ENCODE peak calls at places on chromosomes 2 and 18, in five cellular contexts. C, E, D, L and U are unnamed samples.

GRCh38 chr2:187986392-187987105 is 305.1 kb upstream of the GULP1 start:
- DNase-seq in C (no peak), D (peak; percentile 63), L (no peak), E (no peak), U (no peak)

GRCh38 chr2:235433860-235434259 is 60.0 kb upstream of the AGAP1 start:
- DNase-seq in L (peak; percentile 57), C (no peak), E (peak; percentile 66), D (no peak), U (peak; percentile 48)

GRCh38 chr2:120539937-120540718 is 194.2 kb downstream of the INHBB start:
- DNase-seq in C (peak; percentile 88), E (peak; percentile 96), D (no peak), L (no peak), U (no peak)

GRCh38 chr18:6755107-6755506 is 25.6 kb downstream of the ARHGAP28 start:
- DNase-seq in C (no peak), E (no peak), L (no peak), D (no peak), U (no peak)

GRCh38 chr2:238573065-238573778 is 146.5 kb downstream of the ASB1 start:
- DNase-seq in D (no peak), E (no peak), C (no peak), L (no peak), U (no peak)

GRCh38 chr2:111185496-111186022 is 64.8 kb downstream of the BCL2L11 start:
- DNase-seq in D (no peak), E (peak; percentile 66), L (peak; percentile 82), C (peak; percentile 71), U (no peak)

GRCh38 chr18:13539843-13540535 is 186.4 kb downstream of the FAM210A start:
- DNase-seq in E (no peak), L (no peak), D (no peak), C (no peak), U (no peak)

GRCh38 chr2:48430528-48430927 is 99.4 kb upstream of the STON1 start:
- DNase-seq in C (no peak), E (no peak), L (no peak), D (no peak), U (no peak)

GRCh38 chr2:41928593-41928992 is 119.2 kb upstream of the PKDCC start:
- DNase-seq in E (no peak), D (peak; percentile 26), L (no peak), C (peak; percentile 51), U (no peak)

GRCh38 chr2:128414351-128414750 is 95.7 kb upstream of the HS6ST1 start:
- DNase-seq in L (peak; percentile 10), C (no peak), D (no peak), E (peak; percentile 2), U (no peak)

GRCh38 chr2:232584238-232584637 is 33.7 kb downstream of the EIF4E2 start:
- DNase-seq in L (no peak), C (no peak), E (no peak), D (no peak), U (no peak)

GRCh38 chr2:147440694-147441093 is 404.1 kb upstream of the ACVR2A start:
- DNase-seq in D (no peak), C (no peak), L (no peak), E (no peak), U (no peak)

GRCh38 chr2:33380661-33381183 is 95.7 kb upstream of the RASGRP3 start:
- DNase-seq in D (no peak), L (no peak), C (no peak), E (no peak), U (no peak)

GRCh38 chr2:73925853-73926492 is 707 bp upstream of the DGUOK start:
- DNase-seq in E (no peak), D (peak; percentile 98), C (peak; percentile 75), L (peak; percentile 47), U (no peak)

GRCh38 chr2:44139741-44140140 is 28.9 kb upstream of the PPM1B start:
- DNase-seq in D (no peak), E (no peak), C (no peak), L (no peak), U (no peak)

DNA sequence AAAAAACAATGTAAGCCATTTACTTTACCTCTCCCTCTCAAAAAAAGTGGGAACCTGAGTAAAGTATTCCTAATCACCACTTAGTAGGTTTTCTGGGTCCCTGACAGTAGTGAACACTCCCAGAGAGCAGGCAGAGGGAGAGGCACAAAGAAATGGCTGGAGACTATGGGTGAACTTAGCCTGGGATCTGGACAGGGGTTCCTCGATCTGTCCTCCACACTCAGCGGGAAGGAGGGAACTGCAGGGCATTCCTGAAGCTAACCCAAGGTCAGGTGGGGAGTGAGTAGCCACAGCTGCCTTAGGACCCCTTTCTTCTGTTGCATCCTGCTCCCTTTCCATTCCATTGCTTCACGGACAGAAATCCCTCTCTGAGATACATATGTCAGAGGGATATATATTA is 155.3 kb downstream of the TPGS2 start:
- DNase-seq in C (no peak), L (no peak), D (no peak), E (no peak), U (no peak)
- H3K27ac ChIP-seq in C (no peak overlapping the region), L (no peak overlapping the region), D (peak overlapping the region; percentile 56), E (peak overlapping the region; percentile 72), U (no peak overlapping the region)

DNA sequence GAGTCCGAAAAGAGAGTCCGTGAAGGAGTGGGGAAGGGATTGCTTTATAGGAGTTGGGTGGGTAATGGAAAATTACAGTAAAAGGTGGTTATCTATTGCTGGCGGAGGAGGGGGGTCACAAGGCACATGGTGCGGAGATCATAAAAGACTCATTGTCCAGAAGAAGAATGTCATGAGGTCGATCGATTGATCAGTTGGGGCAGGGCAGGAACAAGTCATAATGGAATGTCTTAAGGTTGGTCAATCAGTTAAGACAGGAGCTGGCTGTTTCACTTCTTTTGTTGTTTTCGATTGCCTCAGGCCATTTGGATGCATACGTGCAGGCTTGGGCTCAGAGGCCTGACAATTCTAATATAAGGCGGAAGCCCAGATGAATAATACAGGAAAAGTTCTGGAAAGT is 473.0 kb upstream of the TNP1 start:
- DNase-seq in D (no peak), E (no peak), L (no peak), C (no peak), U (no peak)
- H3K27ac ChIP-seq in D (no peak overlapping the region), E (no peak overlapping the region), L (no peak overlapping the region), C (peak overlapping the region; percentile 84), U (no peak overlapping the region)

GRCh38 chr2:30245364-30245763 is 14.0 kb downstream of the LBH start:
- DNase-seq in E (no peak), C (no peak), D (no peak), L (no peak), U (no peak)
- H3K27ac ChIP-seq in E (no peak overlapping the region), C (no peak overlapping the region), D (no peak overlapping the region), L (no peak overlapping the region), U (no peak overlapping the region)

GRCh38 chr2:240623531-240624010 is 1.7 kb upstream of the GPR35 start:
- DNase-seq in D (no peak), L (no peak), C (no peak), E (peak; percentile 25), U (no peak)

GRCh38 chr2:240624950-240625621 is at the start of gene GPR35:
- DNase-seq in C (peak; percentile 38), L (peak; percentile 47), D (no peak), E (peak; percentile 62), U (no peak)

GRCh38 chr2:240626531-240627300 is 1.4 kb downstream of the GPR35 start:
- DNase-seq in L (no peak), C (peak; percentile 53), D (no peak), E (peak; percentile 54), U (no peak)

GRCh38 chr2:240622631-240623235 is 2.5 kb upstream of the GPR35 start:
- DNase-seq in D (no peak), L (peak; percentile 54), E (peak; percentile 50), C (no peak), U (no peak)

DNA sequence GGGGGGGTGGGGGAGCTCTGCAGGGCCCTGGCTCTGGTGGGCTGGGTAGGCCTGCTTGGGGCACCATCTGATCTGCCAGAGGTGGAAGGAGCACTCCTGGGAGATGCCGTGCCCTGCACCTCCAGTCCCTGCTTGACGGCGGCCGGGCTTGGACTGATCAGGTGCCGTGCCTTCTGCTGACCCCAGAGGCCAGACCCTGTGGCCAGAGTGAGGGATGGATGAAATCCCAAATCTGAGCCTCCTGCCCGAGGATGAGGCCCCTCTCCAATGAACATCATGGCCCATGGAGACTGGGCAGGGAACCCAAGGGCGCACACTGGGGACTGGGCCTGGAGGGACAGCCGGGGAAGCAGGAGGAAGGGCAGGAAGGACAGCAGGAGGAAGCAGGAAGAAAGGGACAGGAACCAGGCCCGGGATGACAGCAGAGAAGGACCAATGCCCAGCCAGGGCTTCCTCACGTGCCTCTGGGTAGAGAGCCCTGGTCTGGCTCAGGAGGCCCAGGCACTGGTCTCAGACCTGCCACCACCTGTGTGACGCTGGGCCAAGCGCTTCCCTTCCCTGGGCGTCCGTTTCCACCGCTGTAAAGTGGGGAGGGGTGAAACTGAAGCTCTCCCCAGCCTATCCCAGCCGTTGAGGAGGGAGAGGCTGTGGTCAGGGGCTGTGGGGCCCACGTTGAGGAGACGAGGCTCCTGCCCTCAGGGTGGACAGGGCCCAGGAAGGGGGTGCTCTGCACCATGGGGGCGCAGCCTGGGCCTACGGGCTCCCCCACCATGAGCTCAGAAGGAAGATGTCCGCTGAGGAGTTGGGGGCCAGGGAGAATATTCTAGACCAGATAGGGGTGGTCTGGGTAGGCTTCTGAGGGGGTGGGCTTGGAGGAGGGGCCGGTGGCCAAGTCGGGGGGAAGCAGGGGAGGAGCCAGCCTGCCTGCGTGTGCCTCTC is 1.0 kb upstream of the GPR35 start:
- DNase-seq in L (no peak), D (no peak), E (peak; percentile 42), C (no peak), U (no peak)
- H3K27ac ChIP-seq in L (peak overlapping the region; percentile 42), D (no peak overlapping the region), E (no peak overlapping the region), C (no peak overlapping the region), U (no peak overlapping the region)

DNA sequence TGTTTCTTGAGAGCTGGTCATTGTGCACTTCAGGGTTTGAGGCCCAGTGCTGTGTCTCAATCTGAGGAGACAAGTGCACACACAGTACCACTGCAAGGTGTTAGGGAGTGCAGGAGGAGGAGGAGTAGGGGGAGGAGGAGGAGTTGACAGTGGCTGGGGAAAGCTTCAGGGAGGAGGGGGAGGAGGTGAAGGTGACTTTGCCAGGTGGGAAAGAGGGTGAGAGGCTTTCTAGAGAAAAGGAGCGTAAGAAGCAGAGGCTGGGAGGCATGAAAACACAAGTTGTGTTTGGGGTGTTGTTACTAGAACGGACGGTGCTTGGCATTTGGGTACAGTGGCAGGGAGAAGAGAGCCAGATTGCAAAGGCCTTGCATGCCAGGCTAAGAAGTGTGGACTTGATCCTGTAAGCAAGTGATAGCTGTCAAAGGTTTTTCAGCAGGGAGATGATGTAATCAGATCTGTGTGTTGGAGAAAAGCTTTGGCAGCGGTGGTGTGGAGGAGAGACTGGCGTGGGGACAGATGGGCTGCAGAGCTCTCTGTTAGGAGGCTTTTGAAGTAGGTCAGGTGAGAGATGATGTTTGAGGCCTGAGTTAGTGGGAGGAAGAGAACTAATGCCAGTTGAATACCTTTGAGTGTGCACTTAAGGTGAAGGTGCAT is 16.2 kb downstream of the TANC1 start:
- DNase-seq in E (no peak), C (no peak), D (no peak), L (no peak), U (no peak)
- H3K27ac ChIP-seq in E (no peak overlapping the region), C (no peak overlapping the region), D (no peak overlapping the region), L (no peak overlapping the region), U (no peak overlapping the region)